ENCODE peak calls at places on chromosomes 1 and 21, in seven cellular contexts. J is tibial nerve, X is GM23248, L is adrenal gland, P is WERI-Rb-1, Q is heart right ventricle, K is NT2/D1. Y is an unnamed sample. For H3K36me3, the result is how much of the 10 kb centered on the place peaks cover.

GRCh38 chr1:19866758-19867157 is 15.4 kb upstream of the OTUD3 start:
- DNase-seq in P (no peak), L (no peak), Q (no peak), J (no peak), K (no peak), X (peak), Y (no peak)

GRCh38 chr21:45788635-45789506 is 145.3 kb downstream of the PCBP3 start:
- DNase-seq in X (peak), K (no peak), J (no peak), Q (no peak), P (no peak), L (no peak), Y (no peak)

GRCh38 chr1:169024255-169024654 is 82.2 kb upstream of the ATP1B1 start:
- DNase-seq in P (no peak), J (no peak), Q (no peak), K (no peak), X (no peak), L (no peak), Y (no peak)

GRCh38 chr1:15739745-15740144 is 2.6 kb upstream of the TMEM82 start:
- DNase-seq in X (no peak), J (no peak), K (no peak), L (no peak), P (peak), Q (no peak), Y (no peak)

GRCh38 chr1:20386682-20387081 is 96.0 kb downstream of the VWA5B1 start:
- DNase-seq in L (peak), K (no peak), J (no peak), P (peak), X (no peak), Q (no peak), Y (no peak)

GRCh38 chr1:219210067-219210466 is 36.4 kb downstream of the LYPLAL1 start:
- DNase-seq in K (no peak), P (no peak), Q (no peak), X (no peak), J (no peak), L (no peak), Y (no peak)

GRCh38 chr1:24045766-24046165 is 65.6 kb upstream of the SRSF10 start:
- DNase-seq in Q (no peak), K (no peak), J (no peak), X (peak), P (no peak), L (no peak), Y (peak)

GRCh38 chr1:185016880-185017279 is 28.5 kb upstream of the RNF2 start:
- DNase-seq in J (no peak), X (peak), P (no peak), Q (no peak), K (no peak), L (no peak), Y (no peak)

GRCh38 chr1:219416598-219417238 is 196.2 kb downstream of the ZC3H11B start:
- DNase-seq in Q (peak), J (peak), P (peak), K (peak), X (peak), L (peak), Y (peak)

GRCh38 chr1:15722836-15723542 is 13.1 kb upstream of the SLC25A34 start:
- DNase-seq in J (no peak), K (peak), X (no peak), Q (no peak), L (no peak), P (peak), Y (no peak)

GRCh38 chr1:31798433-31799195 is 17.2 kb downstream of the SPOCD1 start:
- DNase-seq in X (peak), P (peak), L (peak), Q (no peak), J (no peak), K (no peak), Y (peak)

GRCh38 chr1:6460349-6461236 is 5.4 kb downstream of the TNFRSF25 start:
- DNase-seq in Q (no peak), X (no peak), K (no peak), P (no peak), J (no peak), L (no peak), Y (no peak)

GRCh38 chr1:12540580-12541273 is 77.3 kb downstream of the DHRS3 start:
- DNase-seq in L (no peak), X (peak), Q (no peak), P (no peak), J (no peak), K (no peak), Y (no peak)

GRCh38 chr1:2799811-2800663 is 1.5 kb downstream of the TTC34 start:
- DNase-seq in L (no peak), Q (no peak), J (no peak), P (no peak), K (no peak), X (no peak), Y (no peak)

GRCh38 chr1:20483833-20484525 is 2.0 kb downstream of the CAMK2N1 start:
- DNase-seq in K (no peak), Q (no peak), L (no peak), J (no peak), X (peak), P (peak), Y (no peak)

GRCh38 chr1:218699411-218699810 is 354.3 kb downstream of the TGFB2 start:
- DNase-seq in X (peak), P (no peak), Q (no peak), J (no peak), L (no peak), K (no peak), Y (no peak)

GRCh38 chr21:15365751-15366392 is 301.1 kb upstream of the NRIP1 start:
- DNase-seq in X (no peak), K (no peak), L (no peak), Q (no peak), P (no peak), J (no peak), Y (no peak)

GRCh38 chr1:150820710-150821521 is 12.9 kb upstream of the CTSK start:
- DNase-seq in P (no peak), L (no peak), J (no peak), K (no peak), Q (no peak), X (peak), Y (no peak)

GRCh38 chr1:205032512-205032911 is 10.5 kb upstream of the CNTN2 start:
- DNase-seq in J (no peak), P (no peak), K (no peak), Q (no peak), L (no peak), X (no peak), Y (no peak)

GRCh38 chr1:148357037-148357436 is 126.1 kb downstream of the PPIAL4G start:
- DNase-seq in L (no peak), K (no peak), J (no peak), Q (no peak), P (no peak), X (no peak), Y (no peak)

GRCh38 chr1:172497230-172497629 is 35.7 kb upstream of the SUCO start:
- DNase-seq in J (no peak), L (no peak), P (no peak), K (peak), Q (peak), X (peak), Y (peak)

GRCh38 chr1:93623875-93624274 is 57.8 kb downstream of the BCAR3 start:
- DNase-seq in P (no peak), K (no peak), J (no peak), X (peak), L (no peak), Q (no peak), Y (no peak)

GRCh38 chr1:154862927-154863701 is 7.0 kb downstream of the KCNN3 start:
- DNase-seq in J (no peak), Q (no peak), X (no peak), L (no peak), P (peak), K (no peak), Y (no peak)

GRCh38 chr1:91997607-91998195 is 32.1 kb upstream of the EPHX4 start:
- DNase-seq in K (peak), Q (peak), L (peak), P (peak), J (no peak), X (peak), Y (peak)

DNA sequence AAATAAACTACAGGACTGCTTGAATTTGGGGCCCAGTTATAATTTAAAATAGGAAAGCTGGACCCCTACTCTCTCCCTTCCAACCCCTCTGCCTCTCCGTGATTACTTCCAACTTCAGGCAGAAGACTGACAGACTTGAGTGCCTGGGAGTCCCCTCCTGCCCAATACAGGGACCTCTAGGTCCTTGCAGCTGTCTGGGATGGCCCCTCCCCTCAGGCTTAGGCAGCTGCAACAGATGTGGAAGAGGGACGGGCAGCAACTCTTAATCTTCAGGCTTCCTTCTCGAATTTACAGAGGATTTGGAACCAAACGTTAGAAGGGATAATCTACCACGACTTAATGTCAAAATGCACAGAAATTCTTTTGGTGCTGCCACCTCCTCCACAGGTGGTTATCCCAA is 2.6 kb downstream of the PEA15 start:
- DNase-seq in L (no peak), Q (no peak), P (peak), K (no peak), X (no peak), J (no peak), Y (no peak)
- H3K36me3 ChIP-seq in L (under half), Q (under half), P (half or more), K (half or more), X (under half), J (under half), Y (half or more)

DNA sequence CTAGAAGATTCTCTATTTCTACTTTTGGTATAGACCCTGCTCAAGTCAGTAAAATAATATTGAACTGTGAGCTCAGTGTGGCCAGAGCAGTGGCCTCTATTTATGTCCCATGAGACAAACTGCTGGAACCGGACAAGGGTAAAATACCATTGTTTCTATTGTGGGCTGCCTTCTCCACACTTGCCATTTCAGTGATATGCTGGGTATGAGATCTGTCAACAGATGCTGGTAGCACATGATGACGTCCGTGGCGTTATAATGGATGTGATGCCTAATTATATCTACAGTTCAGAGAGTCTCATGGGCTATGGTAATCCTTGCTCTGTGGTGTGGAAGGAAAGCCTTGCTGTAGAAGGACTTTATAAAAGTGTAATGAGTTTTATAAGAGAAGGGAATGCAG is 2.4 kb downstream of the ACTN2 start:
- DNase-seq in P (no peak), K (no peak), J (no peak), Q (peak), X (no peak), L (no peak), Y (no peak)
- H3K4me3 ChIP-seq in P (no peak), K (no peak), J (no peak), Q (peak), X (no peak), L (no peak), Y (no peak)

DNA sequence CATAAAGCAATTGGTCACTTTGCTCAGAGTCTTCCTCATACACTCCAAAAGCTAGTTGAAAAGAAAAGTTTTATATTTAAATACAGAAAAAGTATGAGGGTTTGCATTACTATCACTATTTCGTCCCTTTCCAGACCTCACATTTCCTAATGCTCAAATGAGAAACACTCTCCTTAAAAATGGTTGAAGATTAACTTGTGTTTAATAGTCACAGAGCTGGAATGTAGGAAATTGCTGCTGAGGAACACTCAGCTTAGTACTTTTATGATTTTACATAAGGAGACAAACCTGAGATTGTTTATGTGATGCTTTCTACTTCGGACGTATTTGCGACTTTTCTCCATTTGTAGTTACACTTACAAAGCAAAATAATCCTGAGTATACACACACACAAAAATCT is 39.8 kb downstream of the MYSM1 start:
- DNase-seq in J (no peak), X (no peak), Q (no peak), P (no peak), K (no peak), L (no peak), Y (no peak)
- H3K36me3 ChIP-seq in J (under half), X (half or more), Q (under half), P (under half), K (half or more), L (under half), Y (half or more)

DNA sequence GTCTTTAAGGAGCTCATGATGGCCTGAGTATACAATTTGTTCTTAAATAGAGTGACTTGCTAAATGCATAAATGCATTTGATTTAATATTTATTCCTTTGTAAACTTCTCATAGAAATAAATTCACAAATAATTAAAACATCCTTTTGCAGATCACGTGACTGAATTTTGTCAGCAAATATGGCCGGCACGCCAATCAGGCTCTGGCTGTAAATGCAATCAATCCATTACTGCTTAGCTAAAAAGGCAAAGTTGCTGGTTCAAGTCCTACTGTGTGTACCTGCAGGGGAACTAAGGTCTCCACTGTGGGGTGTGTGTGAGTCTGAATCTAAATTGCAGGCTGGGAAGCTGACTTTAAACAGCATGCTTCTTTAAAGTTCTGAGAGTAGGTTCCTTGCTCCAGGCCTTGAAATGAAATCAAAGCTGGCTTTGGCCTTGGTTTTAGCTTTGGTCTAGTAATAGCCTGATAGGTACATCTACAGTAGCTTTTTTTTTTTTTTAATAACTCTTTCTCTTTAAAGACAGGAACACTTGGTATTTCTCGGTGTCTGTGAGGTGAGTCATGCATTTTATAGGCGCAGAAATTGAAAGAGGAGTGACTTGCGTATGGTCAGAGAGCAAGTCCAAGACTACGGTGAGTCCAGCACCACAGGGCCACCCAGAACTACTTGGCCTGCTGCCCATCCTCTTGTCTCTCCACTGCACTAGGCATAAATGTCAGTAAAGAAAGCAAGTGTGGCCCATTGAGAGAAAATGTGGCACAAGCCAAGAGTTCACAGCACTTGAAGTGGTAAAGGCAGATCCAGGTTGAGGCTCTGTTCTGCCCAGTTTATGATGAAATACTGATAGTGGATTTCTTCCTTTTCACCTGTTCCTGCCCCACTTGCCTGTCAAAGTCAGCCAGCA is 36.2 kb upstream of the LYST start:
- DNase-seq in P (no peak), L (peak), K (no peak), J (no peak), X (peak), Q (no peak), Y (peak)
- H3K4me3 ChIP-seq in P (no peak), L (no peak), K (no peak), J (no peak), X (no peak), Q (no peak), Y (no peak)

GRCh38 chr21:34517491-34518245 is 5.7 kb upstream of the KCNE1 start:
- DNase-seq in Q (no peak), L (no peak), P (no peak), X (no peak), J (no peak), K (no peak), Y (no peak)

GRCh38 chr21:34520769-34521508 is 8.9 kb upstream of the KCNE1 start:
- DNase-seq in X (no peak), K (no peak), P (no peak), L (no peak), Q (no peak), J (no peak), Y (no peak)

GRCh38 chr21:34519694-34520093 is 7.7 kb upstream of the KCNE1 start:
- DNase-seq in Q (no peak), K (no peak), J (no peak), P (no peak), L (no peak), X (no peak), Y (no peak)

GRCh38 chr21:34517039-34517438 is 5.0 kb upstream of the KCNE1 start:
- DNase-seq in K (no peak), L (no peak), Q (no peak), J (no peak), P (no peak), X (no peak), Y (no peak)

GRCh38 chr21:34519013-34519412 is 7.0 kb upstream of the KCNE1 start:
- DNase-seq in J (no peak), X (no peak), P (no peak), L (no peak), Q (no peak), K (no peak), Y (no peak)
- H3K36me3 ChIP-seq in J (under half), X (under half), P (under half), L (under half), Q (under half), K (half or more), Y (under half)

GRCh38 chr1:234725177-234726132 is 115.5 kb upstream of the IRF2BP2 start:
- DNase-seq in P (peak), J (no peak), L (peak), Q (peak), K (no peak), X (peak), Y (no peak)
- H3K4me3 ChIP-seq in P (no peak), J (peak), L (no peak), Q (no peak), K (peak), X (peak), Y (no peak)

GRCh38 chr1:54871275-54872040 is 15.5 kb downstream of the DHCR24 start:
- DNase-seq in X (no peak), K (no peak), L (no peak), J (no peak), Q (no peak), P (no peak), Y (no peak)

GRCh38 chr1:54870869-54871268 is 16.1 kb downstream of the DHCR24 start:
- DNase-seq in X (no peak), J (no peak), L (no peak), P (no peak), Q (no peak), K (no peak), Y (no peak)

GRCh38 chr1:54866801-54867716 is 19.9 kb downstream of the DHCR24 start:
- DNase-seq in J (no peak), X (peak), Q (no peak), K (no peak), P (no peak), L (peak), Y (no peak)

GRCh38 chr1:54867717-54868057 is 19.3 kb downstream of the DHCR24 start:
- DNase-seq in L (no peak), P (no peak), J (no peak), X (no peak), K (no peak), Q (no peak), Y (no peak)

GRCh38 chr1:54869173-54869851 is 17.7 kb downstream of the DHCR24 start:
- DNase-seq in P (no peak), X (no peak), Q (no peak), L (no peak), K (no peak), J (no peak), Y (no peak)
- H3K36me3 ChIP-seq in P (half or more), X (under half), Q (under half), L (half or more), K (half or more), J (under half), Y (half or more)

DNA sequence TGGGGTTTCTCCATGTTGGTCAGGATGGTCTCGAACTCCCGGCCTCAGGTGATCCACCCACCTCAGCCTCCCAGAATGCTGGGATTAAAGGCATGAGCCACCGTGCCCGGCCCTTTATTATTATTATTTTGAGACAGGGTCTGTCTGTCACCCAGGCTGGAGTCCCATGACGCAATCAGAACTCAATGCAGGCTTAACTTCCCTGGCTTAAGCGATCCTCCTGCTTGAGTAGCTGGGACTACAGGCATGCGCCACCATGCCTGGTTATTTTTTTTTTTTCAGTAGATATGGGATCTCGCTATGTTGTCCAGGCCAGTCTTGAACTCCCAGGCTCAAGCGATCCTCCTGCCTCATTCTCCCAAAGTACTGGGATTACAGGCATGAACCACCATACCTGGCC is 47.1 kb upstream of the CITED4 start:
- DNase-seq in P (no peak), J (no peak), X (no peak), Q (no peak), L (no peak), K (no peak), Y (no peak)
- H3K4me3 ChIP-seq in P (no peak), J (no peak), X (no peak), Q (no peak), L (no peak), K (no peak), Y (no peak)

DNA sequence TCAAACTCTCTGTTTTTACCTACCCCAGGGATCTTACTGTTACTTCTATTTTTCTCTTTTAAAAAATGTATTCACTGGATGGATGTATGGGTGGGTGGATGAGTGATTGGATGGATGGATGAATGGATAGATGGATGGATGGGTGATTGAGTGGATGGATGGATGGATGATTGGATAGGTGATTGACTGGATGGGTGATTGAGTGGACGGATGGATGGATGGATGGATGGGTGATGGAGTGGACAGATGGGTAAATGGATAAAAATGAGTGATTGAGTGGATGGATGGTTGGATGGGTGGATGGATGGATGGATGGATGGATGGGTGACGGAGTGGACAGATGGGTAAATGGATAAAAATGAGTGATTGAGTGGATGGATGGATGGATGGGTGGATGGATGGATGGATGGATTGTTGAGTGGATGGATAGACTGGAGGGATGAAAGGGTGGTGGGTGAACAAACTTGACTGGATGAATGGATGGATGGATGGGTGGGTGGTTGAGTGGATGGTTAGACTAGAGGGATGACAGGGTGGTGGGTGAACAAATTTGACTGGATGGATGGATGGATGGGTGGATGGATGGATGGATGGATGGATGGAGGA is 118.0 kb upstream of the ZBTB40 start:
- DNase-seq in L (no peak), P (no peak), K (no peak), Q (no peak), X (no peak), J (no peak), Y (no peak)
- H3K36me3 ChIP-seq in L (under half), P (under half), K (under half), Q (under half), X (under half), J (under half), Y (under half)